ENCODE peak calls at places on chromosomes 6 and 20, in four cellular contexts. Y is HepG2, D is K562, W is GM12878. U is an unnamed sample.

GRCh38 chr20:37225146-37225545 is 36.5 kb downstream of the GHRH start:
- DNase-seq in Y (no peak), D (no peak), W (no peak), U (no peak)

GRCh38 chr6:68679399-68679798 is 44.3 kb downstream of the ADGRB3 start:
- DNase-seq in Y (no peak), D (no peak), W (no peak), U (no peak)

GRCh38 chr20:33261465-33261864 is 21.5 kb upstream of the BPIFB1 start:
- DNase-seq in Y (no peak), D (no peak), W (no peak), U (no peak)

GRCh38 chr6:124964764-124965105 is 2.5 kb downstream of the RNF217 start:
- DNase-seq in Y (no peak), D (no peak), W (no peak), U (no peak)

GRCh38 chr6:25627001-25627400 is 25.0 kb upstream of the SCGN start:
- DNase-seq in Y (no peak), D (no peak), W (no peak), U (no peak)

GRCh38 chr20:35299780-35300179 is 7.6 kb upstream of the FAM83C start:
- DNase-seq in Y (no peak), D (no peak), W (no peak), U (no peak)

GRCh38 chr20:12068146-12068545 is 150.5 kb downstream of the BTBD3 start:
- DNase-seq in Y (no peak), D (no peak), W (no peak), U (no peak)

GRCh38 chr6:43891072-43891870 is 121.3 kb downstream of the VEGFA start:
- DNase-seq in Y (no peak), D (no peak), W (no peak), U (no peak)

GRCh38 chr6:66508433-66508832 is 801.4 kb upstream of the EYS start:
- DNase-seq in Y (no peak), D (no peak), W (no peak), U (no peak)

GRCh38 chr20:32507998-32508774 is 76.9 kb downstream of the NOL4L start:
- DNase-seq in Y (no peak), D (no peak), W (no peak), U (no peak)

GRCh38 chr20:11912664-11913415 is 4.9 kb upstream of the BTBD3 start:
- DNase-seq in Y (no peak), D (no peak), W (no peak), U (no peak)

GRCh38 chr6:28948782-28949486 is 25.1 kb upstream of the TRIM27 start:
- DNase-seq in Y (peak; percentile 66), D (no peak), W (no peak), U (no peak)

GRCh38 chr20:49910340-49910706 is 5.0 kb downstream of the SPATA2 start:
- DNase-seq in Y (no peak), D (no peak), W (no peak), U (no peak)

DNA sequence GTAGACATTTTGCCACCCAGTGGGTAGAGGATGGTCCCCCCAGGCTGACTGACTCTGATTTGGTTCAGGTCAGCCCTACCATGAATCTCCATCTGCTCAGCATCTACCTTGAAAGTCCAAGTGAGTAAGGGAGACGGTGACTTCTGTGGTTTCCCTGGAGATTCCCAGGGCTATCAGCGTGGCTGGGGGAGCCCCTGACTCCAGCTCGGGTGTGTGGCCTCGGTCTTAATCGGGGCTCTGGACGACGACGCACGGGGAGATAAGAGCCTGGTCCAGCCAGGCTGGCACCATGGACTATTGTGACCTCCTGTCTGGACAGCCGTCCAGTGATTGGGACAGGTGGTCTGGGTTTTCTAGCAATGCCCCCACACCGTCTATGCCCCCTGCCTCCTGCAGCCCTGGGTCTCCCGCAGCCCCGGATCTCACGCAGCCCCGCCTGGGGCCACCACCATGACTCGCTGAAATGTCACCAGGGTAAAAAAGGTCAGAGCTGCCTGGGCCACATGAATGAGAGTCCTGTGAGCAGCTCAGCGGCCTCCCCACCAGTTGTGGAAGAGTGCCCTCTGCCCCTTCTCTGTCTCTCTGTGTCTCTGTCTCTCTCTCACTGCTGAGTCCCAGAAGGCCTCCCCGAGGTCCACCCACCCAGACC is 47.1 kb upstream of the GATA5 start:
- DNase-seq in Y (no peak), D (no peak), W (no peak), U (no peak)
- TF ChIP-seq SP1 in Y (no peak), D (no peak), W (no peak), U (no peak)

GRCh38 chr6:121590941-121591340 is 155.5 kb downstream of the GJA1 start:
- DNase-seq in Y (no peak), D (no peak), W (no peak), U (no peak)
- TF ChIP-seq TARDBP in Y (no peak), D (no peak), W (no peak), U (no peak)

GRCh38 chr20:51379601-51380341 is 162.7 kb downstream of the NFATC2 start:
- DNase-seq in Y (no peak), D (peak; percentile 65), W (no peak), U (no peak)

GRCh38 chr20:51382111-51382985 is 160.2 kb downstream of the NFATC2 start:
- DNase-seq in Y (no peak), D (no peak), W (no peak), U (no peak)

GRCh38 chr20:51382986-51383821 is 159.3 kb downstream of the NFATC2 start:
- DNase-seq in Y (no peak), D (no peak), W (no peak), U (no peak)

GRCh38 chr20:51380401-51381385 is 161.8 kb downstream of the NFATC2 start:
- DNase-seq in Y (no peak), D (no peak), W (no peak), U (no peak)

GRCh38 chr20:51381557-51381956 is 161.0 kb downstream of the NFATC2 start:
- DNase-seq in Y (no peak), D (no peak), W (no peak), U (no peak)
- TF ChIP-seq SP1 in Y (no peak), D (no peak), W (no peak), U (no peak)

DNA sequence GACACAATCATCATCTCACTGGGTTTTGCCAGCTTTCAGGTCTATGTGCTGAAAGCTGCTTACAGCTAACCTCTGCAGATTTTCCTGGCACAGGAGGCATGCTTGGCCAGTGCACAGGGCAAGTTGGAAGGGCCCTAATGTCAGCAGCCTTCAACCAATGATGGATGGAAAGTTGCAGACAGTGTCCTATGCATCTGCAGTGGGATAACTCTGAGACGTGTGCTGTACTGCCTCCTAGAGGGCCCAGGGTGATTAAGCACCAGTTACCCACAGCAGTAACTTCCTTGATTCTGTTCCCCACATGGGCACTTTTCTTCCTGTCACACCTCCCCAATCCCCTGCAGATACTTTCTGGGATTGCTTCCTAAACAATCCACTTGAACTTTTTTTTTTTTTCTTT is 38.6 kb downstream of the OVOL2 start:
- DNase-seq in Y (peak; percentile 46), D (peak; percentile 35), W (no peak), U (peak; percentile 62)
- TF ChIP-seq TARDBP in Y (no peak), D (no peak), W (no peak), U (no peak)

GRCh38 chr6:166830891-166831363 is 125.4 kb downstream of the RNASET2 start:
- DNase-seq in Y (no peak), D (no peak), W (no peak), U (no peak)

GRCh38 chr6:166826264-166826663 is 130.1 kb downstream of the RNASET2 start:
- DNase-seq in Y (no peak), D (no peak), W (no peak), U (no peak)

GRCh38 chr6:166828397-166829002 is 127.8 kb downstream of the RNASET2 start:
- DNase-seq in Y (no peak), D (no peak), W (no peak), U (no peak)

GRCh38 chr6:166834049-166834448 is 122.3 kb downstream of the RNASET2 start:
- DNase-seq in Y (no peak), D (no peak), W (peak; percentile 40), U (no peak)

GRCh38 chr6:166830185-166830890 is 126.0 kb downstream of the RNASET2 start:
- DNase-seq in Y (no peak), D (no peak), W (peak; percentile 80), U (no peak)
- TF ChIP-seq SP1 in Y (no peak), D (no peak), W (peak; percentile 13), U (no peak)

GRCh38 chr6:21808045-21808470 is 214.5 kb downstream of the SOX4 start:
- DNase-seq in Y (no peak), D (no peak), W (no peak), U (no peak)
- TF ChIP-seq TARDBP in Y (no peak), D (no peak), W (no peak), U (no peak)